ENCODE peak calls at places on chromosomes 2 and 18, in eight cellular contexts. G is glutamatergic neuron, Z is astrocyte, U is stomach, I is HepG2, A is choroid plexus epithelial cell, W is IMR-90, J is uterus. P is an unnamed sample.
A peak's percentile ranks its signal among the peaks of the same experiment; 100 is the strongest.

GRCh38 chr2:235827585-235827992 is 333.7 kb downstream of the AGAP1 start:
- DNase-seq in I (no peak), J (no peak), Z (peak; percentile 74), U (no peak), A (peak; percentile 62), W (no peak), G (no peak), P (no peak)

GRCh38 chr2:147588191-147588590 is 256.6 kb upstream of the ACVR2A start:
- DNase-seq in W (peak; percentile 38), J (no peak), I (no peak), Z (peak; percentile 90), G (no peak), A (peak; percentile 2), U (no peak), P (no peak)

GRCh38 chr2:46335404-46335965 is 38.3 kb downstream of the EPAS1 start:
- DNase-seq in G (no peak), W (peak; percentile 88), U (no peak), Z (peak; percentile 69), J (peak; percentile 52), I (no peak), A (peak; percentile 82), P (no peak)

GRCh38 chr2:39696838-39697237 is 31.1 kb downstream of the TMEM178A start:
- DNase-seq in J (no peak), I (peak; percentile 12), W (peak; percentile 87), U (no peak), G (no peak), A (peak; percentile 91), Z (peak; percentile 87), P (no peak)

GRCh38 chr18:22186484-22186971 is 17.1 kb downstream of the GATA6 start:
- DNase-seq in W (no peak), I (no peak), G (no peak), A (no peak), Z (no peak), J (no peak), U (no peak), P (no peak)

GRCh38 chr2:69810550-69810949 is 18.9 kb upstream of the GMCL1 start:
- DNase-seq in I (no peak), G (no peak), J (no peak), Z (no peak), A (no peak), W (no peak), U (no peak), P (peak; percentile 27)

GRCh38 chr2:160427629-160428424 is 65.8 kb downstream of the RBMS1 start:
- DNase-seq in Z (peak; percentile 61), J (no peak), W (peak; percentile 87), I (no peak), U (no peak), A (peak; percentile 95), G (no peak), P (no peak)

GRCh38 chr2:216774620-216775019 is 79.3 kb upstream of the IGFBP5 start:
- DNase-seq in U (no peak), Z (peak; percentile 98), A (peak; percentile 49), J (peak; percentile 75), W (peak; percentile 92), I (no peak), G (peak; percentile 20), P (no peak)

GRCh38 chr2:223042704-223043118 is 9.3 kb upstream of the KCNE4 start:
- DNase-seq in U (no peak), G (no peak), I (no peak), W (peak; percentile 80), A (no peak), J (no peak), Z (peak; percentile 49), P (peak; percentile 36)

GRCh38 chr2:238685713-238686112 is 162.2 kb upstream of the TWIST2 start:
- DNase-seq in Z (no peak), A (no peak), U (no peak), J (no peak), W (no peak), I (no peak), G (no peak), P (no peak)

GRCh38 chr2:101157272-101157671 is 6.1 kb upstream of the TBC1D8 start:
- DNase-seq in Z (no peak), J (no peak), G (no peak), A (no peak), W (no peak), I (no peak), U (no peak), P (no peak)

GRCh38 chr18:6009751-6010150 is 114.4 kb upstream of the TMEM200C start:
- DNase-seq in J (no peak), Z (peak; percentile 86), I (no peak), A (peak; percentile 48), W (peak; percentile 86), G (no peak), U (no peak), P (no peak)

GRCh38 chr18:55657572-55658331 is 69.8 kb upstream of the TCF4 start:
- DNase-seq in U (no peak), W (no peak), G (no peak), I (no peak), Z (no peak), A (no peak), J (no peak), P (no peak)

GRCh38 chr18:21386523-21387240 is 144.7 kb downstream of the GREB1L start:
- DNase-seq in A (no peak), W (no peak), I (no peak), Z (no peak), J (no peak), G (no peak), U (no peak), P (no peak)

GRCh38 chr2:214477305-214477704 is 66.5 kb downstream of the VWC2L start:
- DNase-seq in J (no peak), I (no peak), A (no peak), U (no peak), W (no peak), G (no peak), Z (no peak), P (no peak)

DNA sequence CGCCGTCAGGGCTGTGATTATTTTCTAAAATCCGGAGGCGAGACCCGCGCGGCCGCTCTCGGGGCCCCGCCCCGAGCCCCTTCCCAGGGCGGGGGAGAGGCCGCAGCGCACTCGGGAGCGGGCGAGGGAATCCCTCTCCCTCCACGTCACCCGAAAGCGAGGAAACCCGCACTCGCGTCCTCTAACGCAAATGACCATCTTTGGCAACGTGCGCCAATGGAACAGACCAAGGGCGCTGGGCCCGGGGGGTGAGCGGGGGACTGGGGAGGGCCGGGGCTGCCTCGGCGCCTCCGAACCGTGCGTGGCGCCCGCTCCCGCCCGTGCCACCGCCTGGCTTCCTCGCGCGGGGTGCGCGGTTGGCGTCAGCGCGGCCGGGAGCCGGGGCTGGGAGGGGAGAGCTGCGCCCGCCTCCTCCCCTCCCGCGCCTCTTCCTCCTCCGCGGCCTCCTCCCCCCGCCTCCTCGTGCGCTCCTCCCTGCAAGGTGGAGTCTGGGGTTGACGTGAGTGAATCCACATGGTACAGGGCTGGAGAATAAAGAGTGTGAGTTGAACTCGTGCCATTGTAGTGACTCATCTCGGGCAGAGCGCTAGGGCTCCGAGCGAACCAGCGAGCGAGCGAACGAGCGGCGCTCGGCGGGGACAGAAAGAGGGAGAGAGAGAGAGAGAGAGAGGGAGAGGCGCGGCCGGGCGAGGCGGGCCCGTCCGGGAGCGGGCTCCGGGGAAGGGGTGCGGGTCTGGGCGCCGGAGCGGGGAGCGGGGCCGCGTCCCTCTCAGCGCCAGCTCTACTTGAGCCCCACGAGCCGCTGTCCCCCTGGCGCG is at the start of gene FOSL2:
- DNase-seq in U (peak; percentile 96), A (peak; percentile 100), G (peak; percentile 84), Z (peak; percentile 99), W (peak; percentile 100), I (peak; percentile 100), J (peak; percentile 96), P (peak; percentile 98)
- TF ChIP-seq CTCF in U (no peak), A (no peak), G (no peak), Z (no peak), W (peak; percentile 5), I (peak; percentile 36), J (no peak), P (peak; percentile 6)

GRCh38 chr18:32469190-32469611 is 1.5 kb downstream of the GAREM1 start:
- DNase-seq in Z (peak; percentile 15), U (peak; percentile 49), J (peak; percentile 21), A (peak; percentile 36), G (peak; percentile 32), I (peak; percentile 41), W (peak; percentile 36), P (peak; percentile 54)
- TF ChIP-seq CTCF in Z (peak; percentile 11), U (peak; percentile 31), J (no peak), A (peak; percentile 48), G (no peak), I (peak; percentile 21), W (no peak), P (peak; percentile 22)

GRCh38 chr18:11544060-11544633 is 65.2 kb upstream of the SLC35G4 start:
- DNase-seq in I (no peak), W (no peak), Z (no peak), J (no peak), G (no peak), A (no peak), U (no peak), P (no peak)

GRCh38 chr18:11541179-11541578 is 68.2 kb upstream of the SLC35G4 start:
- DNase-seq in U (no peak), Z (no peak), W (peak; percentile 10), I (no peak), G (no peak), A (peak; percentile 36), J (no peak), P (no peak)
- TF ChIP-seq CTCF in U (no peak), Z (no peak), W (no peak), I (no peak), G (no peak), A (no peak), J (no peak), P (no peak)

DNA sequence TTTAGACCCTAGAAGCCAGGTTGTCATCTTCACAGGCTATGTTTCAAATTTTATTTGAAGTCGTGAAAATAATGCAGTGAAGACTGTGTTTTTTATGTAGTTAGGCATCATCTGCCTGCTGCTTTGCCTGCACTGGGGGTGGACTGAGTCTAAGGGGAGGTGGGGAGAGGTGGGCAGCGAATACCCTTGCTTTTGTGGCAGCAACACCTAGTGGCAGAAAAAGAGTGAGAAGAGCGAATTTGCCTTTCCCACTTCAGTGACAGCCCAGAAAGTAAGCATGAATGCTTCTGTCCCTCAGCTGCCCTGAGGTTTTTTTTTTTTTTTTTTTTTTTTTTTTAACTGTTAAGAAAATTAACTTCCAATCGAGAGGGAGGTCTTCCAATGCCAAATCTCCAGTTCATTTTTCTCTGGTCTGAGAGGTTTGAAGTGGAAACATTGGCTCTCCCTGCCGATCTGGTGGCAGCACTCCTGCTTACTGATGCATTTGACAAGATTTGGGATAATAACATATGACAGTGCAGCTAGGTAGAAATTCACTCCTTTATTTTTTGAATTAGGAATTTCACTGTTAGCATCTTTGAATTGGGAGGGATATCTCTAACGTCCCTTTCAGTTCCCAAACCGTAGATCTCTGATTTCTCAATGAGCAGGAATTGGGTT is 60.3 kb upstream of the LYPD6B start:
- DNase-seq in A (no peak), Z (no peak), I (no peak), G (no peak), W (no peak), U (no peak), J (no peak), P (no peak)
- TF ChIP-seq CTCF in A (peak; percentile 2), Z (no peak), I (peak; percentile 35), G (no peak), W (no peak), U (no peak), J (no peak), P (peak; percentile 28)

GRCh38 chr18:62187543-62188378 is 706 bp downstream of the RELCH start:
- DNase-seq in G (peak; percentile 70), A (peak; percentile 50), J (no peak), I (peak; percentile 17), W (peak; percentile 21), U (peak; percentile 26), Z (peak; percentile 6), P (no peak)
- TF ChIP-seq CTCF in G (no peak), A (peak; percentile 36), J (no peak), I (no peak), W (peak; percentile 7), U (no peak), Z (peak; percentile 6), P (peak; percentile 30)

GRCh38 chr2:170885130-170885791 is 43.8 kb upstream of the GORASP2 start:
- DNase-seq in G (no peak), W (no peak), Z (peak; percentile 25), J (no peak), A (no peak), I (no peak), U (no peak), P (no peak)
- TF ChIP-seq CTCF in G (no peak), W (no peak), Z (no peak), J (no peak), A (no peak), I (no peak), U (no peak), P (no peak)

P was measured in osteocyte.